ENCODE peak calls at places on chromosomes 3 and 15, in five cellular contexts. One of them, this sample, is unnamed.

GRCh38 chr3:195460355-195460754 is 17.5 kb upstream of the ACAP2 start:
- DNase-seq in ovary: no peak
- DNase-seq in PC-9: no peak
- DNase-seq in tibial artery: no peak
- DNase-seq in adrenal gland: no peak
- DNase-seq in this sample: no peak

GRCh38 chr3:51681453-51681852 is 10.4 kb downstream of the TEX264 start:
- DNase-seq in ovary: no peak
- DNase-seq in PC-9: peak; percentile 34
- DNase-seq in tibial artery: peak; percentile 58
- DNase-seq in adrenal gland: no peak
- DNase-seq in this sample: peak; percentile 59

GRCh38 chr3:114052216-114052615 is 4.1 kb downstream of the CCDC191 start:
- DNase-seq in ovary: no peak
- DNase-seq in PC-9: no peak
- DNase-seq in tibial artery: no peak
- DNase-seq in adrenal gland: no peak
- DNase-seq in this sample: no peak

GRCh38 chr3:28295819-28296364 is 52.6 kb upstream of the ZCWPW2 start:
- DNase-seq in ovary: no peak
- DNase-seq in PC-9: no peak
- DNase-seq in tibial artery: no peak
- DNase-seq in adrenal gland: no peak
- DNase-seq in this sample: no peak

GRCh38 chr15:52503788-52504496 is 24.7 kb downstream of the MYO5A start:
- DNase-seq in ovary: no peak
- DNase-seq in PC-9: no peak
- DNase-seq in tibial artery: no peak
- DNase-seq in adrenal gland: no peak
- DNase-seq in this sample: no peak

GRCh38 chr15:75532413-75533250 is 46.5 kb downstream of the PTPN9 start:
- DNase-seq in ovary: peak; percentile 48
- DNase-seq in PC-9: peak; percentile 36
- DNase-seq in tibial artery: peak; percentile 70
- DNase-seq in adrenal gland: peak; percentile 71
- DNase-seq in this sample: peak; percentile 55

GRCh38 chr3:52495777-52496602 is 852 bp downstream of the STAB1 start:
- DNase-seq in ovary: no peak
- DNase-seq in PC-9: peak; percentile 22
- DNase-seq in tibial artery: no peak
- DNase-seq in adrenal gland: peak; percentile 92
- DNase-seq in this sample: peak; percentile 51

GRCh38 chr3:126288314-126288713 is 68.9 kb downstream of the KLF15 start:
- DNase-seq in ovary: peak; percentile 50
- DNase-seq in PC-9: no peak
- DNase-seq in tibial artery: peak; percentile 56
- DNase-seq in adrenal gland: no peak
- DNase-seq in this sample: peak; percentile 89

GRCh38 chr15:100720406-100720967 is 118.1 kb downstream of the ASB7 start:
- DNase-seq in ovary: no peak
- DNase-seq in PC-9: no peak
- DNase-seq in tibial artery: no peak
- DNase-seq in adrenal gland: peak; percentile 14
- DNase-seq in this sample: no peak

GRCh38 chr3:155872904-155873646 is 2.6 kb downstream of the GMPS start:
- DNase-seq in ovary: no peak
- DNase-seq in PC-9: no peak
- DNase-seq in tibial artery: no peak
- DNase-seq in adrenal gland: no peak
- DNase-seq in this sample: no peak

GRCh38 chr3:44478055-44478468 is 592 bp upstream of the ZNF445 start:
- DNase-seq in ovary: no peak
- DNase-seq in PC-9: no peak
- DNase-seq in tibial artery: no peak
- DNase-seq in adrenal gland: no peak
- DNase-seq in this sample: no peak

GRCh38 chr3:15513810-15514662 is 7.5 kb downstream of the COLQ start:
- DNase-seq in ovary: no peak
- DNase-seq in PC-9: no peak
- DNase-seq in tibial artery: no peak
- DNase-seq in adrenal gland: no peak
- DNase-seq in this sample: no peak

GRCh38 chr15:100627789-100628395 is 25.5 kb downstream of the ASB7 start:
- DNase-seq in ovary: peak; percentile 60
- DNase-seq in PC-9: peak; percentile 59
- DNase-seq in tibial artery: peak; percentile 43
- DNase-seq in adrenal gland: peak; percentile 34
- DNase-seq in this sample: no peak

GRCh38 chr3:160143482-160143881 is 81.7 kb upstream of the C3orf80 start:
- DNase-seq in ovary: no peak
- DNase-seq in PC-9: no peak
- DNase-seq in tibial artery: no peak
- DNase-seq in adrenal gland: no peak
- DNase-seq in this sample: no peak

GRCh38 chr3:194989251-194989650 is 281.7 kb downstream of the XXYLT1 start:
- DNase-seq in ovary: no peak
- DNase-seq in PC-9: no peak
- DNase-seq in tibial artery: no peak
- DNase-seq in adrenal gland: no peak
- DNase-seq in this sample: no peak

GRCh38 chr3:4011136-4011535 is 211.9 kb downstream of the LRRN1 start:
- DNase-seq in ovary: no peak
- DNase-seq in PC-9: no peak
- DNase-seq in tibial artery: no peak
- DNase-seq in adrenal gland: no peak
- DNase-seq in this sample: no peak

GRCh38 chr3:23931597-23931996 is 13.5 kb upstream of the NR1D2 start:
- DNase-seq in ovary: no peak
- DNase-seq in PC-9: no peak
- DNase-seq in tibial artery: no peak
- DNase-seq in adrenal gland: no peak
- DNase-seq in this sample: no peak

GRCh38 chr15:86355798-86356197 is 276.1 kb downstream of the AGBL1 start:
- DNase-seq in ovary: no peak
- DNase-seq in PC-9: no peak
- DNase-seq in tibial artery: no peak
- DNase-seq in adrenal gland: no peak
- DNase-seq in this sample: no peak

GRCh38 chr3:22713936-22714335 is 489.2 kb upstream of the UBE2E2 start:
- DNase-seq in ovary: no peak
- DNase-seq in PC-9: peak; percentile 29
- DNase-seq in tibial artery: no peak
- DNase-seq in adrenal gland: no peak
- DNase-seq in this sample: no peak

GRCh38 chr3:196240424-196240823 is 24.1 kb downstream of the SLC51A start:
- DNase-seq in ovary: no peak
- DNase-seq in PC-9: no peak
- DNase-seq in tibial artery: no peak
- DNase-seq in adrenal gland: peak; percentile 55
- DNase-seq in this sample: no peak

GRCh38 chr3:196639517-196640500 is at the start of gene NRROS:
- DNase-seq in ovary: no peak
- DNase-seq in PC-9: peak; percentile 60
- DNase-seq in tibial artery: peak; percentile 70
- DNase-seq in adrenal gland: peak; percentile 63
- DNase-seq in this sample: peak; percentile 74

GRCh38 chr3:25114532-25114931 is 313.5 kb upstream of the RARB start:
- DNase-seq in ovary: no peak
- DNase-seq in PC-9: no peak
- DNase-seq in tibial artery: no peak
- DNase-seq in adrenal gland: no peak
- DNase-seq in this sample: no peak

GRCh38 chr3:124924741-124925140 is 9.8 kb downstream of the MUC13 start:
- DNase-seq in ovary: no peak
- DNase-seq in PC-9: no peak
- DNase-seq in tibial artery: no peak
- DNase-seq in adrenal gland: no peak
- DNase-seq in this sample: no peak

GRCh38 chr3:160150525-160150924 is 74.7 kb upstream of the C3orf80 start:
- DNase-seq in ovary: no peak
- DNase-seq in PC-9: no peak
- DNase-seq in tibial artery: no peak
- DNase-seq in adrenal gland: no peak
- DNase-seq in this sample: no peak

GRCh38 chr3:175940881-175941280 is 1081.7 kb downstream of the NAALADL2 start:
- DNase-seq in ovary: no peak
- DNase-seq in PC-9: peak; percentile 14
- DNase-seq in tibial artery: no peak
- DNase-seq in adrenal gland: no peak
- DNase-seq in this sample: no peak

GRCh38 chr3:142209655-142210054 is 15.7 kb downstream of the GK5 start:
- DNase-seq in ovary: peak; percentile 70
- DNase-seq in PC-9: no peak
- DNase-seq in tibial artery: peak; percentile 67
- DNase-seq in adrenal gland: peak; percentile 74
- DNase-seq in this sample: no peak

GRCh38 chr3:52047295-52047960 is 8.9 kb downstream of the DUSP7 start:
- DNase-seq in ovary: no peak
- DNase-seq in PC-9: peak; percentile 52
- DNase-seq in tibial artery: no peak
- DNase-seq in adrenal gland: no peak
- DNase-seq in this sample: no peak

GRCh38 chr3:77091809-77092208 is 51.9 kb downstream of the ROBO2 start:
- DNase-seq in ovary: no peak
- DNase-seq in PC-9: no peak
- DNase-seq in tibial artery: no peak
- DNase-seq in adrenal gland: no peak
- DNase-seq in this sample: no peak

GRCh38 chr3:87209115-87209514 is 18.0 kb upstream of the CHMP2B start:
- DNase-seq in ovary: no peak
- DNase-seq in PC-9: no peak
- DNase-seq in tibial artery: no peak
- DNase-seq in adrenal gland: no peak
- DNase-seq in this sample: no peak

GRCh38 chr3:54188176-54188791 is 65.9 kb downstream of the CACNA2D3 start:
- DNase-seq in ovary: peak; percentile 60
- DNase-seq in PC-9: peak; percentile 15
- DNase-seq in tibial artery: no peak
- DNase-seq in adrenal gland: peak; percentile 52
- DNase-seq in this sample: peak; percentile 14

GRCh38 chr15:89794627-89795241 is 18.6 kb downstream of the MESP2 start:
- DNase-seq in ovary: no peak
- DNase-seq in PC-9: no peak
- DNase-seq in tibial artery: no peak
- DNase-seq in adrenal gland: no peak
- DNase-seq in this sample: no peak

GRCh38 chr15:41024141-41024540 is 70.9 kb downstream of the CHAC1 start:
- DNase-seq in ovary: no peak
- DNase-seq in PC-9: no peak
- DNase-seq in tibial artery: no peak
- DNase-seq in adrenal gland: no peak
- DNase-seq in this sample: no peak
- H3K4me3 ChIP-seq in ovary: no peak overlapping the region
- H3K4me3 ChIP-seq in PC-9: no peak overlapping the region
- H3K4me3 ChIP-seq in tibial artery: no peak overlapping the region
- H3K4me3 ChIP-seq in adrenal gland: no peak overlapping the region
- H3K4me3 ChIP-seq in this sample: no peak overlapping the region

DNA sequence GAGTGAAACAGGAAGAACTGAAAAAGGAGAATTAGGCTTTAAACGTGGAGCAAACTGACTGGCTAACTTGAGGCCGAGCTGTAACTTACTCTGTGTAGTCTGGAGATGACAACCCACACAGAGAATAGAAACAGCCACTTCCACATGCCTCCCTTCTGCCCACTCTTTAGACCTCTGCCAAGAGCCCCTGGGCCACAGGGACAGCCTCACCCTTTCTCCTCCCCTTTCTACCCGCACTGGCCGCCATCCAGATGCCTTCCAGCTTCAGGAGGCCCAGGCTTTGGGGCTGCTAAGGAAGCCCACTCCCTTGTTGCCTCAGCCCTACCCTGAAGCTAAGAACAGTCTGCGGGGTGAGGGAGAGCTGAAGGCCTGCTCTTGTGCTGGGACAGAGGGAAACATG is 6.8 kb downstream of the ARHGAP31 start:
- DNase-seq in ovary: no peak
- DNase-seq in PC-9: no peak
- DNase-seq in tibial artery: no peak
- DNase-seq in adrenal gland: no peak
- DNase-seq in this sample: no peak
- H3K27ac ChIP-seq in ovary: no peak overlapping the region
- H3K27ac ChIP-seq in PC-9: no peak overlapping the region
- H3K27ac ChIP-seq in tibial artery: no peak overlapping the region
- H3K27ac ChIP-seq in adrenal gland: no peak overlapping the region
- H3K27ac ChIP-seq in this sample: no peak overlapping the region

DNA sequence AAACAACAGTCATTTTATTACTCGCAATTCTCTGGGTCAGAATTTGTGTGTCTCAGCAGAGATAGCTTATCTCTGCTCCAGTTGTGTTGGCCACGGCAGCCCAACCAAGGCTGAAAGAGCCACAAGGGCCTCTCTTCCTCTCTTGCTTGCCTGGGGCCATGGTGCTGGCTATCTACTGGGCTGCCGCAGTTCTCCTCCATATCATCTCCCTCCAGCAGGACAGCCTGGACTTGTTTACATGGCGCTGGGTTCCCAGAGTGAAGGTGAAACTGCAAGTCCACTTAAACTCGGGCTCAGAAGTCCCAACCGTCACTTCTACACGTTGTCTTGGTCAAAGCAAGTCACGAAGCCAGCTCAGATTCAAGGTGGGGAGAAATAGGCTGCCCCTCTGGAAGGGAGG is 134.8 kb downstream of the UACA start:
- DNase-seq in ovary: no peak
- DNase-seq in PC-9: no peak
- DNase-seq in tibial artery: no peak
- DNase-seq in adrenal gland: no peak
- DNase-seq in this sample: no peak
- TF ChIP-seq CTCF in ovary: no peak
- TF ChIP-seq CTCF in PC-9: no peak
- TF ChIP-seq CTCF in tibial artery: no peak
- TF ChIP-seq CTCF in adrenal gland: no peak
- TF ChIP-seq CTCF in this sample: no peak

DNA sequence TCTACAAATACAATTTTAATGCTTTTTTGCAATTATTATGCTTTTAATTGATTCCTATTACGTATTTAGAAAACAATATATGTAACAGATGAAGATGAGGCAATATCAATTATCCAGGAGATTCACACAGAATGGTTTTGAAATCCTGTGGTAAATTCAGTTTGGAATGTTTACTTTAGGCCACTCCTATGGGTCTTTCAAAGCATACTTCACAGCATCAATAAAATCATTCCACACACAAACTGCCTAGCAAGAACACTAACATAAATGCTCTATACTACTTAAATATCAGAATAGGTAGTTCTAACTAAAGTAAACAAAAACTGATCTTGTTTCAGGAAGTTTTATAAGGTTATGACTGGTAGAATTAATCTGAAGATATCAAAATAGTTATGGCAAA is 90.5 kb downstream of the FAM227B start:
- DNase-seq in ovary: no peak
- DNase-seq in PC-9: no peak
- DNase-seq in tibial artery: no peak
- DNase-seq in adrenal gland: no peak
- DNase-seq in this sample: no peak
- H3K4me3 ChIP-seq in ovary: no peak overlapping the region
- H3K4me3 ChIP-seq in PC-9: no peak overlapping the region
- H3K4me3 ChIP-seq in tibial artery: no peak overlapping the region
- H3K4me3 ChIP-seq in adrenal gland: no peak overlapping the region
- H3K4me3 ChIP-seq in this sample: no peak overlapping the region

This sample was measured in psoas muscle.